ENCODE peak calls at places on chromosomes 1 and 21, in ten cellular contexts. One of them, this sample, is unnamed.

GRCh38 chr21:31665397-31665796 is 5.9 kb downstream of the SOD1 start:
- DNase-seq in cardiac muscle cell: no peak
- DNase-seq in mucosa of descending colon: no peak
- DNase-seq in fibroblast of mammary gland: peak
- DNase-seq in Peyer's patch: no peak
- DNase-seq in NB4: peak
- DNase-seq in ovary: no peak
- DNase-seq in sigmoid colon: no peak
- DNase-seq in neural progenitor cell: no peak
- DNase-seq in HCT116: no peak
- DNase-seq in this sample: no peak

GRCh38 chr1:74771913-74772515 is 39.1 kb downstream of the TYW3 start:
- DNase-seq in Peyer's patch: no peak
- DNase-seq in fibroblast of mammary gland: peak
- DNase-seq in ovary: no peak
- DNase-seq in HCT116: peak
- DNase-seq in sigmoid colon: no peak
- DNase-seq in cardiac muscle cell: peak
- DNase-seq in mucosa of descending colon: no peak
- DNase-seq in NB4: peak
- DNase-seq in neural progenitor cell: peak
- DNase-seq in this sample: no peak

GRCh38 chr1:246107516-246108277 is 399.4 kb downstream of the SMYD3 start:
- DNase-seq in cardiac muscle cell: no peak
- DNase-seq in ovary: no peak
- DNase-seq in neural progenitor cell: peak
- DNase-seq in fibroblast of mammary gland: peak
- DNase-seq in mucosa of descending colon: no peak
- DNase-seq in sigmoid colon: no peak
- DNase-seq in HCT116: no peak
- DNase-seq in Peyer's patch: no peak
- DNase-seq in NB4: peak
- DNase-seq in this sample: no peak

GRCh38 chr1:54996869-54997710 is 1.6 kb upstream of the BSND start:
- DNase-seq in ovary: no peak
- DNase-seq in Peyer's patch: no peak
- DNase-seq in cardiac muscle cell: peak
- DNase-seq in NB4: peak
- DNase-seq in HCT116: no peak
- DNase-seq in mucosa of descending colon: no peak
- DNase-seq in neural progenitor cell: peak
- DNase-seq in fibroblast of mammary gland: no peak
- DNase-seq in sigmoid colon: no peak
- DNase-seq in this sample: no peak

GRCh38 chr1:247829651-247830050 is 5.7 kb upstream of the OR14A16 start:
- DNase-seq in sigmoid colon: no peak
- DNase-seq in NB4: no peak
- DNase-seq in cardiac muscle cell: no peak
- DNase-seq in mucosa of descending colon: no peak
- DNase-seq in Peyer's patch: no peak
- DNase-seq in neural progenitor cell: no peak
- DNase-seq in ovary: no peak
- DNase-seq in HCT116: no peak
- DNase-seq in fibroblast of mammary gland: no peak
- DNase-seq in this sample: no peak

GRCh38 chr1:29675481-29676263 is 439.4 kb downstream of the PTPRU start:
- DNase-seq in HCT116: no peak
- DNase-seq in fibroblast of mammary gland: no peak
- DNase-seq in neural progenitor cell: no peak
- DNase-seq in NB4: no peak
- DNase-seq in cardiac muscle cell: peak
- DNase-seq in mucosa of descending colon: no peak
- DNase-seq in ovary: no peak
- DNase-seq in sigmoid colon: no peak
- DNase-seq in Peyer's patch: no peak
- DNase-seq in this sample: no peak

GRCh38 chr1:233406994-233407631 is 79.6 kb downstream of the MAP3K21 start:
- DNase-seq in sigmoid colon: no peak
- DNase-seq in fibroblast of mammary gland: no peak
- DNase-seq in mucosa of descending colon: no peak
- DNase-seq in ovary: no peak
- DNase-seq in Peyer's patch: no peak
- DNase-seq in NB4: no peak
- DNase-seq in HCT116: no peak
- DNase-seq in cardiac muscle cell: no peak
- DNase-seq in neural progenitor cell: no peak
- DNase-seq in this sample: no peak

GRCh38 chr1:222443566-222443965 is 104.3 kb downstream of the HHIPL2 start:
- DNase-seq in neural progenitor cell: no peak
- DNase-seq in ovary: no peak
- DNase-seq in sigmoid colon: no peak
- DNase-seq in HCT116: no peak
- DNase-seq in cardiac muscle cell: no peak
- DNase-seq in Peyer's patch: no peak
- DNase-seq in NB4: no peak
- DNase-seq in fibroblast of mammary gland: no peak
- DNase-seq in mucosa of descending colon: no peak
- DNase-seq in this sample: no peak

DNA sequence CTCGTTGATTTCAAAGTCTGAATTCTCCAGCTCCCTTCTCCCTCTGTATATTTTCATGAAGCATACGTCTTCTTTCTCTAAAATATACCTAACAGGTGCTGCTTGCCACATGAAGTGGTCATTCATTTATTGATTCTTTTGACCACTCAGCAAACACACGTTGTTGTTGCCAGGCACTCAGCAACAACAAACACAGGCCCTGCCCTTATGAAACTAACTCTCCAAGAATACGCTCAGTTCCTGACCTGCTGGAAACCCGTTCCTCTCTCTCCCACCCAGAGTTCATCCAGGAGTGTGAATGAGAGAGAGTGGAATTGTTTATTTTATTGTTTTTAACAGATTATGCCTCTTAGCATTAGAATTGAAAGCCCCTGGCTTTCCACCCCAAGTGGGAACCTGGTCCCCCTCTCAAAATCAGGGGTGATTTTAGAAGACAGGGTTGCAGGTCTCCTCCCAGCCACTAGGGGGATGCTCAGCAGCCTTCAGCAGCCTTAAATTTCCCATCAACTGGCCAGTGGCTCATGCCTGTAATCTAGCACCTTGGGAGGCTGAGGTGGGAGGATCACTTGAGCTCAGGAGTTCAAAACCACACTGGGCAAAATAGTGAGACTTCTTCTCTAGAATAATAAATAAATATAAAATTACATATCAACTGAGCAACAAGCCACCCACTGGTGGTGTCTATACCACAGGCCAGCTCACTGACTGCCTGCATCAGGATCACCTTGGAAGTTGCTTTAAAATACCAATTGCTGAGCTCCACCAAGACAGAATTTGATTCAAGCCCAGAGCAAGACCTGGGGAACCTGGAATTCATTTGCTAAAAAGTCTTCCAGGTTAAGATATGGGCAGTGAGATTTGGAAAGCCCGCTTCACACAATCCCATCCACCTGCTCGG is 181.0 kb upstream of the KLHDC7A start:
- DNase-seq in ovary: no peak
- DNase-seq in Peyer's patch: no peak
- DNase-seq in neural progenitor cell: peak
- DNase-seq in fibroblast of mammary gland: peak
- DNase-seq in mucosa of descending colon: no peak
- DNase-seq in NB4: peak
- DNase-seq in HCT116: peak
- DNase-seq in sigmoid colon: no peak
- DNase-seq in cardiac muscle cell: peak
- DNase-seq in this sample: no peak
- TF ChIP-seq CTCF in ovary: no peak
- TF ChIP-seq CTCF in Peyer's patch: peak
- TF ChIP-seq CTCF in neural progenitor cell: peak
- TF ChIP-seq CTCF in fibroblast of mammary gland: peak
- TF ChIP-seq CTCF in mucosa of descending colon: peak
- TF ChIP-seq CTCF in NB4: peak
- TF ChIP-seq CTCF in HCT116: peak
- TF ChIP-seq CTCF in sigmoid colon: peak
- TF ChIP-seq CTCF in cardiac muscle cell: peak
- TF ChIP-seq CTCF in this sample: peak

DNA sequence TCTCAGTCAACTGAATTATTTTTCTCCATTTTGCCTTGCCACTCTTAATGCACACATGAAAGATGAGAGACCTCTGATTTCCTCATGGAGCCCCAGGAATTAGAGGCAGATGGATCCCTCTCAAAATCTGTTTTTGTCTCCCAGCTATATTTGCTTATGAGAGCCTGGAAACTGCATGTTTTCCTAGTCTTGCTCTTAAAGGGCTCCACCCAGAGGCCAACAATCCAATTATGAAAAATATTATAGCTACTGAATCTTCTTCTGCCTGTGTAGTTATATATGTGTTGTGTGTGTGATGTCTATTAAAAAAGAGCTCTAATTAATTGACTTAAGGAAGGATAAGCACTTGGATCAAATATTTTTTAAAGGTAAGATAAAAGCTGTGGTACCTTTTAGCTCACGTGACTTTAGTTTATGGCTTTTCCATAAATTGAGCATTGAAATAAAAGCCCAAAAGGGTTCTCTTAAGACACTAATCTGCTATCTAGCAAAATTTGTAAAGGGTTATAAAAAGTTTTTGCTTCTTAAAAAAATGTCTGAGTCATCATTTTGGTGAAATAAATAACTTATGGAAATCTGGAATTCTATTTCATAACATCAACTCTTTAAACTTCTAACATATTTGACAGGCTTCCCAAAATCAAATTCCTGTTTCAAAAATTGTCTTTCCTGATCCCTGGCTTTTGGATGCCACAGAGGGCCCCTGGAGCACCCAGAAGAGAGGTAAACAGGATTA is 31.2 kb upstream of the TSPEAR start:
- DNase-seq in NB4: peak
- DNase-seq in ovary: no peak
- DNase-seq in neural progenitor cell: no peak
- DNase-seq in mucosa of descending colon: no peak
- DNase-seq in cardiac muscle cell: no peak
- DNase-seq in sigmoid colon: no peak
- DNase-seq in fibroblast of mammary gland: no peak
- DNase-seq in HCT116: no peak
- DNase-seq in Peyer's patch: no peak
- DNase-seq in this sample: no peak
- TF ChIP-seq CTCF in NB4: peak
- TF ChIP-seq CTCF in ovary: no peak
- TF ChIP-seq CTCF in neural progenitor cell: peak
- TF ChIP-seq CTCF in mucosa of descending colon: no peak
- TF ChIP-seq CTCF in cardiac muscle cell: peak
- TF ChIP-seq CTCF in sigmoid colon: no peak
- TF ChIP-seq CTCF in fibroblast of mammary gland: peak
- TF ChIP-seq CTCF in HCT116: peak
- TF ChIP-seq CTCF in Peyer's patch: no peak
- TF ChIP-seq CTCF in this sample: peak

DNA sequence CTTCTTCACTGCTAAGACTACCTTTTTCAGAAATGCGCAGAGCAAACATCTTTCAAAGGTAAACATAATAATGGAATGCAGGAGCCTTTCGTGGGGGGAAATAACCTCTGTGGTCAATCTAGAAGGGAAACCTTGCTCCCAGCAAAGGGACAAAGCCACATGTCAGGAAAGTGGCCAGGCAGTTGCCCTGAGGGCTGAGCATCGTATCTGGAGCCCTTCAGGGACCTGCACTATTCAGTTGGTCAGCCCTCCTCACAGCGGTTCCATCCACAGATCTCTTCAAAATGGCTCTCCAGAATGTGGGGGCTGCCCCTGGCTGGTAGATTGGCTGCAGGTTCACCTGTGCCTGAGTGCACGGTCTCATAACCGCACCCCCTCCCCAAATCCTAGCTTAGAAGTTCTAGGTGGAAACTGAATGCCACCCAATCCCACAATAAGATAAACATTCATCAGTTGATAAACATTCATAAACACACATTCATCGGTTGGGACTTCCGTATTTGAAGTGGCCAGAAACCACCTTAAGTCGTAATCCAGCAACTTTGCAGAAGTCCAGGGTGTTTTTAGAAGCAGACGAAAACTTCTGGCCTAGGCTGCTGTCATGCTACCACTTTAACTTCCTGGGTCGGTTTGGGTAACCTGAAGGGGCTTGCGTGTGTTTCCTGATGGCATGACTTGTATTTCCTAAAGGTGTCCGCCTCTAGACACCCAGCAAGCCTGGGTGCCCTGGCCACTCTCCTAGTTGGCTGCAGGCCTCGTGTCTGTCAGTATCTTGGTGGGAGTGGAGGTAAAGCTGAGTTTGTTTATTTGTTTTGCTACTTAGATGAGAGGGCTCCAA is 50.5 kb downstream of the RASSF5 start:
- DNase-seq in HCT116: no peak
- DNase-seq in mucosa of descending colon: no peak
- DNase-seq in fibroblast of mammary gland: no peak
- DNase-seq in NB4: peak
- DNase-seq in sigmoid colon: no peak
- DNase-seq in Peyer's patch: peak
- DNase-seq in ovary: no peak
- DNase-seq in neural progenitor cell: no peak
- DNase-seq in cardiac muscle cell: no peak
- DNase-seq in this sample: no peak
- TF ChIP-seq CTCF in HCT116: no peak
- TF ChIP-seq CTCF in mucosa of descending colon: no peak
- TF ChIP-seq CTCF in fibroblast of mammary gland: no peak
- TF ChIP-seq CTCF in NB4: no peak
- TF ChIP-seq CTCF in sigmoid colon: no peak
- TF ChIP-seq CTCF in Peyer's patch: no peak
- TF ChIP-seq CTCF in ovary: no peak
- TF ChIP-seq CTCF in neural progenitor cell: no peak
- TF ChIP-seq CTCF in cardiac muscle cell: no peak
- TF ChIP-seq CTCF in this sample: no peak

DNA sequence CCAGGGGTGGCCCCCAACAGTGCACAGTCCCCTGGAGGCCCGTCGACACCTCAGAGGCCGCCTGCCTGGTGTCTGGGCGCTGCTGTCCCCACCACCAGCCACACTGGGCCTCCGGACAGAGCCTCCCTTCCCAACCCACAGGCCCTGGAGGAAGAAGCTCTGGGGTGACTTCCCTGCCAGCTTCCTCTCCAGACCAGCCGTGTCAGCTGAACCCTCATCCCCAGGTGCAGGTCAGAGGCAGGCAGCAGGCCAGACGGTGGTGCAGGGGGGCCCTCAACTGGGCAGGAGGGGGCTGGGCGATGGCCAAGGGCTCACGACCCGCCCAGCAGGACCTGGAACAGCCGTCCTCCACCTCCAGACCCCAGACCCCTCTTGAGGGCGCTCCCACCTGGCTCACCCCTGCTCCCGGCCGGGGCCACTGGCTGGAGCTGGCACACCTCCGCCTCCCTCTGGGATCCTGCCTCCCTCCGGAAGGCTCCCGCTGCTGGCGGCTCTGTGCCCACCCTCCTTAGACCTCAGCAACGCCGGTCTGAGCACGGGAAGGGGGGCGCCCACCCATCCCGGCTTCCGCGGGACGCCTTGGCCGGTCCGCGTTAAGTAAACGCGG is 520 bp downstream of the TNFRSF18 start:
- DNase-seq in cardiac muscle cell: no peak
- DNase-seq in Peyer's patch: no peak
- DNase-seq in ovary: peak
- DNase-seq in neural progenitor cell: no peak
- DNase-seq in sigmoid colon: no peak
- DNase-seq in mucosa of descending colon: peak
- DNase-seq in HCT116: no peak
- DNase-seq in fibroblast of mammary gland: no peak
- DNase-seq in NB4: peak
- DNase-seq in this sample: peak
- TF ChIP-seq CTCF in cardiac muscle cell: no peak
- TF ChIP-seq CTCF in Peyer's patch: no peak
- TF ChIP-seq CTCF in ovary: no peak
- TF ChIP-seq CTCF in neural progenitor cell: no peak
- TF ChIP-seq CTCF in sigmoid colon: no peak
- TF ChIP-seq CTCF in mucosa of descending colon: no peak
- TF ChIP-seq CTCF in HCT116: no peak
- TF ChIP-seq CTCF in fibroblast of mammary gland: no peak
- TF ChIP-seq CTCF in NB4: no peak
- TF ChIP-seq CTCF in this sample: no peak